ENCODE peak calls at places on chromosomes 5 and 9, in five cellular contexts. One of them, this sample, is unnamed.

GRCh38 chr9:89593776-89594427 is 10.9 kb upstream of the GADD45G start:
- DNase-seq in IMR-90: peak; percentile 7
- DNase-seq in mesendoderm: peak; percentile 85
- DNase-seq in H1: peak; percentile 87
- DNase-seq in mesenchymal stem cell: peak; percentile 44
- DNase-seq in this sample: peak; percentile 86

GRCh38 chr5:112208699-112209615 is 210.1 kb downstream of the EPB41L4A start:
- DNase-seq in IMR-90: peak; percentile 4
- DNase-seq in mesendoderm: no peak
- DNase-seq in H1: no peak
- DNase-seq in mesenchymal stem cell: peak; percentile 13
- DNase-seq in this sample: no peak

GRCh38 chr5:99019254-99019653 is 90.4 kb upstream of the CHD1 start:
- DNase-seq in IMR-90: no peak
- DNase-seq in mesendoderm: no peak
- DNase-seq in H1: no peak
- DNase-seq in mesenchymal stem cell: peak; percentile 64
- DNase-seq in this sample: no peak

GRCh38 chr9:120386390-120387131 is 193.4 kb downstream of the CDK5RAP2 start:
- DNase-seq in IMR-90: no peak
- DNase-seq in mesendoderm: no peak
- DNase-seq in H1: no peak
- DNase-seq in mesenchymal stem cell: no peak
- DNase-seq in this sample: no peak

GRCh38 chr9:36488322-36488838 is 84.3 kb upstream of the MELK start:
- DNase-seq in IMR-90: no peak
- DNase-seq in mesendoderm: no peak
- DNase-seq in H1: no peak
- DNase-seq in mesenchymal stem cell: no peak
- DNase-seq in this sample: no peak

GRCh38 chr5:113693205-113693553 is 179.7 kb downstream of the YTHDC2 start:
- DNase-seq in IMR-90: no peak
- DNase-seq in mesendoderm: peak; percentile 79
- DNase-seq in H1: peak; percentile 68
- DNase-seq in mesenchymal stem cell: peak; percentile 37
- DNase-seq in this sample: peak; percentile 44

GRCh38 chr5:54133917-54134316 is 176.5 kb downstream of the ARL15 start:
- DNase-seq in IMR-90: no peak
- DNase-seq in mesendoderm: no peak
- DNase-seq in H1: no peak
- DNase-seq in mesenchymal stem cell: no peak
- DNase-seq in this sample: no peak

GRCh38 chr5:154406826-154407225 is 39.0 kb upstream of the SAP30L start:
- DNase-seq in IMR-90: peak; percentile 57
- DNase-seq in mesendoderm: no peak
- DNase-seq in H1: no peak
- DNase-seq in mesenchymal stem cell: peak; percentile 21
- DNase-seq in this sample: no peak

GRCh38 chr9:6924149-6924548 is 166.4 kb downstream of the KDM4C start:
- DNase-seq in IMR-90: no peak
- DNase-seq in mesendoderm: no peak
- DNase-seq in H1: no peak
- DNase-seq in mesenchymal stem cell: no peak
- DNase-seq in this sample: no peak

GRCh38 chr5:88235346-88235745 is 33.3 kb downstream of the TMEM161B start:
- DNase-seq in IMR-90: no peak
- DNase-seq in mesendoderm: peak; percentile 76
- DNase-seq in H1: no peak
- DNase-seq in mesenchymal stem cell: no peak
- DNase-seq in this sample: no peak

GRCh38 chr5:138352722-138353549 is 451 bp downstream of the KDM3B start:
- DNase-seq in IMR-90: peak; percentile 47
- DNase-seq in mesendoderm: peak; percentile 82
- DNase-seq in H1: peak; percentile 79
- DNase-seq in mesenchymal stem cell: peak; percentile 74
- DNase-seq in this sample: peak; percentile 62
- H2BK15ac ChIP-seq in IMR-90: no peak overlapping the region
- H2BK15ac ChIP-seq in mesendoderm: no peak overlapping the region
- H2BK15ac ChIP-seq in H1: no peak overlapping the region
- H2BK15ac ChIP-seq in mesenchymal stem cell: peak overlapping the region; percentile 90
- H2BK15ac ChIP-seq in this sample: no peak overlapping the region

DNA sequence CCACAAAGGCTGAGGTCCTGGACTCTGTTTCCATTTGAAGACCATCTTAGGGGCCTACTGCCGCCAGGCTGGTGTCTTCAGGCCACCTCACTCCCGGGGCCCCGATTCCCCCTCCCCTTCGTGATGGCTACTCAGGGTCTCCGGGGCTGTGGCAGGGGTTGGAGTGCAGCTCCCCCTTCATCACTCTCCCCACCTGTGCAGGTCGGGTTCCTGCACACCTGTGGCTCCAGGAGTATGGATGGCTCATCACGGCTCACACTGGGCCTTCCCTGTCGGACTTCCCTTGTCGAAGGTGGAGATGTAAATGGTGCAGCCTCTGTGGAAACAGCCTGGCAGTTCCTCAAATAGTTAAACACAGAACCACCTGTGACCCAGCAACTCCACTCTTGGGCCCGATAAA is 11.9 kb downstream of the LCN9 start:
- DNase-seq in IMR-90: no peak
- DNase-seq in mesendoderm: no peak
- DNase-seq in H1: no peak
- DNase-seq in mesenchymal stem cell: no peak
- DNase-seq in this sample: no peak
- H3K27me3 ChIP-seq in IMR-90: no peaks in the 10 kb centered on the region
- H3K27me3 ChIP-seq in mesendoderm: no peaks in the 10 kb centered on the region
- H3K27me3 ChIP-seq in H1: no peaks in the 10 kb centered on the region
- H3K27me3 ChIP-seq in mesenchymal stem cell: peaks cover 7% of the 10 kb centered on the region
- H3K27me3 ChIP-seq in this sample: no peaks in the 10 kb centered on the region

DNA sequence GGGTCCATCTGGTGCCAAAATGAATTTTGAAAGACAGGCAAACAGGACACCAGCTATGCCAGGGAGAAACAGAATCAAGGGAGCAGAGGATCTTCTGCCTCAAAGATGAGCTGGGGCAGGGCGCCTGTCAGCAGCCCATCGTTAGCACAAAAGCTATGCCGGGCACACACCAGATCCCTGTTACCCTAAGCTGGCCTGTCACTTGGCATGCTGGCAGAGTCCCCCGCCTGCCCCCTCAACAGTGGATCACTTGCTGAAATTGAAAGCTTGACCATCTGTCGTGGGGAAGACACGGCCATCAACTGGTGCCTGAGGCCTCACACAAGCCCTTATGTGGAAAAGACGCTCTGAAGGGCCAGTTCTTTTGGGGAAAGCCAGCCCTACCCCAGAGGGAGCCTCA is 256.4 kb downstream of the EBF1 start:
- DNase-seq in IMR-90: no peak
- DNase-seq in mesendoderm: no peak
- DNase-seq in H1: no peak
- DNase-seq in mesenchymal stem cell: no peak
- DNase-seq in this sample: no peak
- H2BK15ac ChIP-seq in IMR-90: no peak overlapping the region
- H2BK15ac ChIP-seq in mesendoderm: no peak overlapping the region
- H2BK15ac ChIP-seq in H1: no peak overlapping the region
- H2BK15ac ChIP-seq in mesenchymal stem cell: no peak overlapping the region
- H2BK15ac ChIP-seq in this sample: no peak overlapping the region

DNA sequence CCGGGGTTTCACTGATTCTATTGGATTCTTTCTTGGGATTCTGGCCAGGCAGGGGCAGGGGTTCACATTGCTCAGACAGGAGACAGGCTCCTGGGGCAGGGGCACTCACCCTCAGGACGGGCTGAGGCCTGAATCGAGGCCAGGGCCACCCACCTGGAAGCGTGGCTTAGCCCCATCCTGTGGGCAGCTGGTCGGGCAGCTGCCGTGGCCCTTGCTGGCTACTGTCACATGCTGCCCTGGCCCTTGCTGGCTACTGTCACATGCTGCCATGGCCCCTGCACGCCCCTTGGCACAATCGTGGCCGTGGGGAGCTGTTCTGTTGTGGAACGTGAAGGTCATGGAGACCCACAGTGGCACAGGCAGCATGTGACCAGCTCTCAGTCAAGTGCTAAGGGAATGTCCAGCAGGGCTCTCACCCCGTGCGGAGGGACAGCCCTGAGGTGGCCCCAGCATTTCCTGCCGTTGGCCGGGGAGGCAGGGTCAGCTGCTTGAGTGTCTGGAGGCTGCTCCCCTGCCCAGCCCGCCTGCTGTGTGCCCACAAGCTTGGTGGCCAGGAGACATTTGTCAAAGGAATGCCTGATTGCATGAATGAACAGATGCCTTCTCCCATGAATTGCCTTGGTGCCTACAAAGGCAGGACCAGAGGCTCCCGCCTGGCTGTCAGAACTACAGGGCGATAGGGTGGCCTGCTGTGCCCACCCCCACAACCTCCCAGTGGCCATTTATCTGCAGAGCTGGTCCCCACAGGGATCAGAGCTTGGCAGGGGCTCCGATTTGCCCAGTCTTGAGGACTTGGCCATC is 16.9 kb upstream of the TMEM250 start:
- DNase-seq in IMR-90: no peak
- DNase-seq in mesendoderm: no peak
- DNase-seq in H1: no peak
- DNase-seq in mesenchymal stem cell: no peak
- DNase-seq in this sample: no peak
- H3K27me3 ChIP-seq in IMR-90: peaks cover 71% of the 10 kb centered on the region
- H3K27me3 ChIP-seq in mesendoderm: peaks cover 10% of the 10 kb centered on the region
- H3K27me3 ChIP-seq in H1: peaks cover 22% of the 10 kb centered on the region
- H3K27me3 ChIP-seq in mesenchymal stem cell: peaks cover 72% of the 10 kb centered on the region
- H3K27me3 ChIP-seq in this sample: peaks cover 6% of the 10 kb centered on the region

GRCh38 chr5:171664489-171664888 is 121.1 kb upstream of the SMIM23 start:
- DNase-seq in IMR-90: no peak
- DNase-seq in mesendoderm: no peak
- DNase-seq in H1: no peak
- DNase-seq in mesenchymal stem cell: no peak
- DNase-seq in this sample: no peak

GRCh38 chr5:171661146-171661545 is 124.5 kb upstream of the SMIM23 start:
- DNase-seq in IMR-90: no peak
- DNase-seq in mesendoderm: no peak
- DNase-seq in H1: no peak
- DNase-seq in mesenchymal stem cell: no peak
- DNase-seq in this sample: no peak

GRCh38 chr5:171660438-171660837 is 125.2 kb upstream of the SMIM23 start:
- DNase-seq in IMR-90: no peak
- DNase-seq in mesendoderm: no peak
- DNase-seq in H1: no peak
- DNase-seq in mesenchymal stem cell: no peak
- DNase-seq in this sample: no peak
- H2BK15ac ChIP-seq in IMR-90: no peak overlapping the region
- H2BK15ac ChIP-seq in mesendoderm: no peak overlapping the region
- H2BK15ac ChIP-seq in H1: peak overlapping the region; percentile 14
- H2BK15ac ChIP-seq in mesenchymal stem cell: no peak overlapping the region
- H2BK15ac ChIP-seq in this sample: no peak overlapping the region

GRCh38 chr9:110575952-110576351 is 3.6 kb downstream of the SVEP1 start:
- DNase-seq in IMR-90: no peak
- DNase-seq in mesendoderm: no peak
- DNase-seq in H1: no peak
- DNase-seq in mesenchymal stem cell: no peak
- DNase-seq in this sample: no peak
- H3K27me3 ChIP-seq in IMR-90: no peaks in the 10 kb centered on the region
- H3K27me3 ChIP-seq in mesendoderm: no peaks in the 10 kb centered on the region
- H3K27me3 ChIP-seq in H1: peaks cover 25% of the 10 kb centered on the region
- H3K27me3 ChIP-seq in mesenchymal stem cell: no peaks in the 10 kb centered on the region
- H3K27me3 ChIP-seq in this sample: peaks cover 19% of the 10 kb centered on the region